ENCODE peak calls at places on chromosomes 11 and 22, in four cellular contexts. One of them, this sample, is unnamed.

GRCh38 chr11:37313266-37313665 is 715.2 kb upstream of the RAG2 start:
- DNase-seq in GM12878: no peak
- DNase-seq in HepG2: no peak
- DNase-seq in H1: no peak
- DNase-seq in this sample: no peak

GRCh38 chr22:37905534-37906363 is at the start of gene MICALL1:
- DNase-seq in HepG2: no peak
- DNase-seq in GM12878: no peak
- DNase-seq in H1: no peak
- DNase-seq in this sample: no peak

GRCh38 chr11:70483077-70483861 is 84.9 kb downstream of the CTTN start:
- DNase-seq in HepG2: no peak
- DNase-seq in GM12878: no peak
- DNase-seq in H1: no peak
- DNase-seq in this sample: no peak

GRCh38 chr11:313787-314547 is at the start of gene IFITM1:
- DNase-seq in GM12878: peak
- DNase-seq in HepG2: no peak
- DNase-seq in H1: no peak
- DNase-seq in this sample: peak

GRCh38 chr11:64799256-64799924 is 3.6 kb downstream of the MAP4K2 start:
- DNase-seq in GM12878: no peak
- DNase-seq in HepG2: no peak
- DNase-seq in H1: no peak
- DNase-seq in this sample: no peak

GRCh38 chr22:35894464-35894878 is 134.2 kb downstream of the RBFOX2 start:
- DNase-seq in HepG2: no peak
- DNase-seq in GM12878: no peak
- DNase-seq in H1: no peak
- DNase-seq in this sample: no peak

GRCh38 chr22:49734390-49734789 is 93.3 kb downstream of the BRD1 start:
- DNase-seq in HepG2: no peak
- DNase-seq in GM12878: no peak
- DNase-seq in H1: no peak
- DNase-seq in this sample: no peak

GRCh38 chr11:34166806-34167740 is 61.6 kb downstream of the NAT10 start:
- DNase-seq in HepG2: no peak
- DNase-seq in H1: no peak
- DNase-seq in GM12878: no peak
- DNase-seq in this sample: no peak

GRCh38 chr22:23102002-23102655 is 31.8 kb downstream of the GNAZ start:
- DNase-seq in H1: no peak
- DNase-seq in GM12878: no peak
- DNase-seq in HepG2: no peak
- DNase-seq in this sample: no peak

GRCh38 chr11:66126808-66127555 is 56.9 kb downstream of the PACS1 start:
- DNase-seq in H1: no peak
- DNase-seq in HepG2: no peak
- DNase-seq in GM12878: no peak
- DNase-seq in this sample: peak

GRCh38 chr11:69705901-69706787 is 2.3 kb upstream of the FGF19 start:
- DNase-seq in GM12878: no peak
- DNase-seq in H1: no peak
- DNase-seq in HepG2: peak
- DNase-seq in this sample: no peak

GRCh38 chr11:121614661-121615240 is 162.0 kb upstream of the SORL1-AS1 start:
- DNase-seq in H1: peak
- DNase-seq in HepG2: no peak
- DNase-seq in GM12878: no peak
- DNase-seq in this sample: no peak

GRCh38 chr11:5123802-5124521 is 14.2 kb downstream of the OR52A5 start:
- DNase-seq in HepG2: peak
- DNase-seq in GM12878: peak
- DNase-seq in H1: peak
- DNase-seq in this sample: peak

GRCh38 chr11:74559110-74559933 is 33.1 kb upstream of the POLD3 start:
- DNase-seq in HepG2: peak
- DNase-seq in H1: no peak
- DNase-seq in GM12878: no peak
- DNase-seq in this sample: no peak

GRCh38 chr11:125939081-125939521 is 6.7 kb upstream of the VSIG10L2 start:
- DNase-seq in H1: no peak
- DNase-seq in HepG2: no peak
- DNase-seq in GM12878: no peak
- DNase-seq in this sample: peak

GRCh38 chr11:125494601-125494986 is 1.5 kb downstream of the FEZ1 start:
- DNase-seq in H1: no peak
- DNase-seq in HepG2: no peak
- DNase-seq in GM12878: no peak
- DNase-seq in this sample: no peak

GRCh38 chr22:31139866-31140716 is at the start of gene PLA2G3:
- DNase-seq in H1: peak
- DNase-seq in HepG2: peak
- DNase-seq in GM12878: no peak
- DNase-seq in this sample: peak

GRCh38 chr22:18991138-18991432 is 55.0 kb upstream of the PRODH start:
- DNase-seq in HepG2: no peak
- DNase-seq in GM12878: no peak
- DNase-seq in H1: no peak
- DNase-seq in this sample: no peak

GRCh38 chr11:20154381-20154780 is 5.9 kb downstream of the DBX1 start:
- DNase-seq in GM12878: no peak
- DNase-seq in H1: no peak
- DNase-seq in HepG2: no peak
- DNase-seq in this sample: no peak

GRCh38 chr11:128499613-128500213 is 87.6 kb downstream of the ETS1 start:
- DNase-seq in HepG2: no peak
- DNase-seq in H1: no peak
- DNase-seq in GM12878: no peak
- DNase-seq in this sample: no peak

GRCh38 chr11:10638285-10638684 is 55.3 kb downstream of the IRAG1 start:
- DNase-seq in H1: no peak
- DNase-seq in HepG2: no peak
- DNase-seq in GM12878: no peak
- DNase-seq in this sample: no peak

GRCh38 chr22:50085211-50085999 is at the start of gene MLC1:
- DNase-seq in HepG2: no peak
- DNase-seq in GM12878: no peak
- DNase-seq in H1: no peak
- DNase-seq in this sample: peak

GRCh38 chr22:22242488-22242887 is 2.1 kb upstream of the VPREB1 start:
- DNase-seq in HepG2: no peak
- DNase-seq in GM12878: no peak
- DNase-seq in H1: no peak
- DNase-seq in this sample: no peak

GRCh38 chr22:38262051-38262795 is 10.6 kb downstream of the TMEM184B start:
- DNase-seq in GM12878: no peak
- DNase-seq in H1: no peak
- DNase-seq in HepG2: peak
- DNase-seq in this sample: no peak

GRCh38 chr11:25562417-25562816 is 769.5 kb upstream of the ANO3 start:
- DNase-seq in H1: no peak
- DNase-seq in HepG2: no peak
- DNase-seq in GM12878: no peak
- DNase-seq in this sample: no peak

GRCh38 chr11:58596621-58597020 is 17.8 kb downstream of the ZFP91 start:
- DNase-seq in HepG2: no peak
- DNase-seq in H1: no peak
- DNase-seq in GM12878: no peak
- DNase-seq in this sample: no peak

GRCh38 chr22:45885941-45886395 is 91.0 kb downstream of the WNT7B start:
- DNase-seq in H1: no peak
- DNase-seq in HepG2: peak
- DNase-seq in GM12878: no peak
- DNase-seq in this sample: no peak

DNA sequence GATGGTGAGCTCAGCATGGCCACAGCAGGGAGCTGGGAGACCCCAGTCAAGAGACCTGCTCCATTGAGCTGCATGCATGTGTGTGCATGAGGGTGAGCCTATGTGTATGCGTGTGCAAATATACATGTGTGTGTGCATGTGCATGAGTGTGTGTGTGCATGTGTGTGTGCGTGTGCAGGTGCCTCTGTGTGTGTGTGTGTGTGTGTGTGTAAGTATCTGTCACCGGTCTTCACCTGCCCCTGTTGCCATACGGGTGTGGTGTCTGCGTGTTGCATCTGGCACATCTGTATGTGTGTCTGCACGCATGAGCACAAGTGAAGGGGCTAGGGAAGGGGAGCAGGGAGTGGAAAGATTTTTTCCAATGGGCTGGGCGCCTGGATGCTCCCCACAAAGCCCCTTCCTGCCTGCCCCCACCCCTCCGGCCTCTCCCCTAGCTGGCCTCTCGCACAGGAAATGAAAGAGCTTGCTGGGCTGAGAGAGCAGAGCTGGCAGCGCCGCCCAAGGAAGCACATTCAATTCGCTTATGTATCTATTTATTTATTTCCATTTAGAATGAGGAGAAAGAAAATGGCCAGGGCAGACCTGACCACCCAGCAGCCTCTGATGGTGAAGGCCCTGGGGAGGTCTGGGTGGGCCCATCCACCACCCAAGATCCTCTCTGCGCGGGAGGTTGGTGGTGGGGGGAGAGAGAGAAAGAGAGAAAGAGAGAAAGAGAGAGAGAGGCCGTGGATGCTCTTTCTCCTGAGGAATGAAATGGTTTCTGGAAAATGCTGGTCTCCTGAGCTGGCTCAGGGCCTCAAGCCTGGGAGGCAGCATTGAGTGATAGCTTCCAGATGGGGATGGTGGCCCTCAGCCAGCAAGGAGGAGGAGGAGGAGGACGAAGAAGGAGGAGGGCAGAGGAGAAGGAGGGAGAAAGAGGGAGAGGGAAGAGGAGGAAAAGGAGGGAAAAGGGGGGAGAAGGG is 4.3 kb downstream of the TSPAN32 start:
- DNase-seq in GM12878: no peak
- DNase-seq in H1: no peak
- DNase-seq in HepG2: no peak
- DNase-seq in this sample: no peak
- TF ChIP-seq ZNF274 in GM12878: no peak
- TF ChIP-seq ZNF274 in H1: no peak
- TF ChIP-seq ZNF274 in HepG2: no peak
- TF ChIP-seq ZNF274 in this sample: no peak

GRCh38 chr11:12112150-12112520 is 1.7 kb downstream of the MICAL2 start:
- DNase-seq in GM12878: no peak
- DNase-seq in H1: no peak
- DNase-seq in HepG2: no peak
- DNase-seq in this sample: no peak
- H3K4me3 ChIP-seq in GM12878: no peak
- H3K4me3 ChIP-seq in H1: no peak
- H3K4me3 ChIP-seq in HepG2: no peak
- H3K4me3 ChIP-seq in this sample: no peak

GRCh38 chr22:29750559-29750958 is 16.2 kb downstream of the ZMAT5 start:
- DNase-seq in H1: no peak
- DNase-seq in HepG2: no peak
- DNase-seq in GM12878: no peak
- DNase-seq in this sample: no peak
- TF ChIP-seq SUZ12 in H1: no peak
- TF ChIP-seq SUZ12 in HepG2: no peak
- TF ChIP-seq SUZ12 in GM12878: no peak
- TF ChIP-seq SUZ12 in this sample: no peak

GRCh38 chr11:77525455-77526091 is 51.7 kb upstream of the PAK1 start:
- DNase-seq in H1: no peak
- DNase-seq in GM12878: no peak
- DNase-seq in HepG2: no peak
- DNase-seq in this sample: no peak

GRCh38 chr11:77529685-77530084 is 55.8 kb upstream of the PAK1 start:
- DNase-seq in H1: no peak
- DNase-seq in GM12878: no peak
- DNase-seq in HepG2: no peak
- DNase-seq in this sample: no peak

GRCh38 chr11:77530879-77531278 is 57.0 kb upstream of the PAK1 start:
- DNase-seq in H1: no peak
- DNase-seq in GM12878: no peak
- DNase-seq in HepG2: no peak
- DNase-seq in this sample: no peak
- TF ChIP-seq ZNF274 in H1: no peak
- TF ChIP-seq ZNF274 in GM12878: no peak
- TF ChIP-seq ZNF274 in HepG2: no peak
- TF ChIP-seq ZNF274 in this sample: no peak

DNA sequence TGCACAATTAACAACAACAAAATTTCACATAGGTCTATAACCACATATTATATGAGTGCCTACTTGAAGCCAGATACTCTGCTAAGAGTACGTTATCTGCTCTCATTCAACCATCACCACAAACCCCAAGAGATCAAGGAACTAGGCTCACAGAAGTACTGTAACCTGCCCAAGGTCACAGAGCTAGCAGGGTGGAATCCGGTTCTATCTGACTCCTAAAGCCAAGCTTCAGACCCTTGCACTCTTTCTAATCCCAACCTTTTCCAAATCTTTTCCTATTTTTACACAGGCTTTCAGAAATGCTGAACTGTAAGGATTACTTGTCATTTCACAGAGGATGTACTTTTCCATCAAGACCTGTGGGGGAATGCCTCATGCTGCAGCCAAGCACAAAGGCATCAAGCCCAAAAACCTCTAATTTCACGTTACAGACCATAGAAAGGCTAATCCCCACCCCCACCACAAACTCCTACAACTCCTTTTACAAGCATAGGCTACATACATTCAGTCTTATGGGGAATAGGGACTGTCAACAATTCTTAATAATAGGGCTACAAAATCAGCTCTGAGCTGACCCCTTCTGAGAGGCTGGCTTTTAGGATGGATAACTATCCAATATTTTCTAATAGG is 924 bp downstream of the PRCP start:
- DNase-seq in GM12878: peak
- DNase-seq in H1: no peak
- DNase-seq in HepG2: peak
- DNase-seq in this sample: no peak
- H3K4me3 ChIP-seq in GM12878: peak
- H3K4me3 ChIP-seq in H1: peak
- H3K4me3 ChIP-seq in HepG2: peak
- H3K4me3 ChIP-seq in this sample: peak

GRCh38 chr11:112238041-112238440 is 11.8 kb downstream of the PTS start:
- DNase-seq in H1: no peak
- DNase-seq in HepG2: no peak
- DNase-seq in GM12878: no peak
- DNase-seq in this sample: no peak
- TF ChIP-seq SUZ12 in H1: no peak
- TF ChIP-seq SUZ12 in HepG2: no peak
- TF ChIP-seq SUZ12 in GM12878: no peak
- TF ChIP-seq SUZ12 in this sample: no peak

DNA sequence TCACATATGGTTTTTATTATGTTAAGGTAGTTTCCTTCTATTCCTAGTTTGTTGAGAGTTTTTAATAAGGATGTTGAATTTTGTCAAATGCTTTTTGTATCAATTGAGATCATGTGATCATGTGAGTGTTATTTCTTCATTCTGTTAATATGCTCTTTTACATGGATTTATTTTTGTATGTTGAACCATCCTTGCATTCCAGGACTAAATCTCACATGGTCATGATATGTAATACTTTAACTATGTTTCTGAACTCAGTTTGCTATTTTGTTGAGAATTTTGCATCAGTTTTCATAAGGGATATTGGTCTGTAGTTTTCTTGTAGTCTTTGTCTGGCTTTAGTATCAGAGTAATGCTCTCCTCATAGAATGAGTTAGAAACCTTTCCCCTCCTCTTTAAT is 43.2 kb downstream of the KCNQ1 start:
- DNase-seq in H1: no peak
- DNase-seq in HepG2: no peak
- DNase-seq in GM12878: no peak
- DNase-seq in this sample: no peak
- TF ChIP-seq ZNF274 in H1: no peak
- TF ChIP-seq ZNF274 in HepG2: no peak
- TF ChIP-seq ZNF274 in GM12878: no peak
- TF ChIP-seq ZNF274 in this sample: no peak